ENCODE peak calls at places on chromosomes 5 and 9, in seven cellular contexts. One of them, this sample, is unnamed.

GRCh38 chr9:71249729-71250317 is 128.4 kb upstream of the TRPM3 start:
- DNase-seq in body of pancreas: no peak
- DNase-seq in gastrocnemius medialis: no peak
- DNase-seq in pancreas: no peak
- DNase-seq in CD8-positive, alpha-beta T cell: no peak
- DNase-seq in cardiac fibroblast: peak
- DNase-seq in upper lobe of right lung: no peak
- DNase-seq in this sample: peak

GRCh38 chr9:68530618-68531017 is 10.1 kb downstream of the TMEM252 start:
- DNase-seq in pancreas: peak
- DNase-seq in CD8-positive, alpha-beta T cell: no peak
- DNase-seq in upper lobe of right lung: peak
- DNase-seq in gastrocnemius medialis: peak
- DNase-seq in cardiac fibroblast: peak
- DNase-seq in body of pancreas: peak
- DNase-seq in this sample: no peak

GRCh38 chr9:89425921-89426388 is 72.0 kb downstream of the SEMA4D start:
- DNase-seq in gastrocnemius medialis: no peak
- DNase-seq in pancreas: no peak
- DNase-seq in cardiac fibroblast: no peak
- DNase-seq in CD8-positive, alpha-beta T cell: no peak
- DNase-seq in upper lobe of right lung: no peak
- DNase-seq in body of pancreas: no peak
- DNase-seq in this sample: no peak

GRCh38 chr9:125932012-125932411 is 184.8 kb downstream of the PBX3 start:
- DNase-seq in CD8-positive, alpha-beta T cell: no peak
- DNase-seq in upper lobe of right lung: no peak
- DNase-seq in body of pancreas: no peak
- DNase-seq in gastrocnemius medialis: no peak
- DNase-seq in pancreas: no peak
- DNase-seq in cardiac fibroblast: peak
- DNase-seq in this sample: peak

GRCh38 chr5:86671536-86671935 is 53.8 kb downstream of the COX7C start:
- DNase-seq in CD8-positive, alpha-beta T cell: no peak
- DNase-seq in upper lobe of right lung: no peak
- DNase-seq in gastrocnemius medialis: no peak
- DNase-seq in body of pancreas: no peak
- DNase-seq in cardiac fibroblast: no peak
- DNase-seq in pancreas: no peak
- DNase-seq in this sample: no peak

GRCh38 chr9:113973226-113973625 is 97.1 kb downstream of the ZNF618 start:
- DNase-seq in CD8-positive, alpha-beta T cell: no peak
- DNase-seq in gastrocnemius medialis: no peak
- DNase-seq in cardiac fibroblast: no peak
- DNase-seq in pancreas: no peak
- DNase-seq in body of pancreas: no peak
- DNase-seq in upper lobe of right lung: no peak
- DNase-seq in this sample: no peak

GRCh38 chr9:86816366-86816765 is 130.9 kb downstream of the GAS1 start:
- DNase-seq in pancreas: no peak
- DNase-seq in CD8-positive, alpha-beta T cell: no peak
- DNase-seq in cardiac fibroblast: no peak
- DNase-seq in body of pancreas: no peak
- DNase-seq in upper lobe of right lung: no peak
- DNase-seq in gastrocnemius medialis: no peak
- DNase-seq in this sample: no peak

GRCh38 chr5:149366169-149366750 is 8.4 kb downstream of the PCYOX1L start:
- DNase-seq in gastrocnemius medialis: no peak
- DNase-seq in pancreas: no peak
- DNase-seq in upper lobe of right lung: no peak
- DNase-seq in body of pancreas: no peak
- DNase-seq in CD8-positive, alpha-beta T cell: no peak
- DNase-seq in cardiac fibroblast: no peak
- DNase-seq in this sample: no peak

GRCh38 chr5:137218896-137219295 is 280.2 kb downstream of the SPOCK1 start:
- DNase-seq in cardiac fibroblast: no peak
- DNase-seq in upper lobe of right lung: no peak
- DNase-seq in CD8-positive, alpha-beta T cell: no peak
- DNase-seq in pancreas: no peak
- DNase-seq in body of pancreas: no peak
- DNase-seq in gastrocnemius medialis: no peak
- DNase-seq in this sample: peak

GRCh38 chr5:448061-448765 is 5.2 kb downstream of the EXOC3 start:
- DNase-seq in pancreas: peak
- DNase-seq in upper lobe of right lung: peak
- DNase-seq in CD8-positive, alpha-beta T cell: no peak
- DNase-seq in cardiac fibroblast: no peak
- DNase-seq in body of pancreas: peak
- DNase-seq in gastrocnemius medialis: no peak
- DNase-seq in this sample: no peak

GRCh38 chr9:34578241-34579096 is 11.1 kb downstream of the CNTFR start:
- DNase-seq in CD8-positive, alpha-beta T cell: no peak
- DNase-seq in upper lobe of right lung: no peak
- DNase-seq in gastrocnemius medialis: no peak
- DNase-seq in cardiac fibroblast: peak
- DNase-seq in body of pancreas: no peak
- DNase-seq in pancreas: no peak
- DNase-seq in this sample: peak

GRCh38 chr5:38207343-38207742 is 51.0 kb upstream of the EGFLAM start:
- DNase-seq in CD8-positive, alpha-beta T cell: no peak
- DNase-seq in upper lobe of right lung: no peak
- DNase-seq in pancreas: no peak
- DNase-seq in cardiac fibroblast: peak
- DNase-seq in body of pancreas: no peak
- DNase-seq in gastrocnemius medialis: no peak
- DNase-seq in this sample: peak
- TF ChIP-seq CTCF in CD8-positive, alpha-beta T cell: no peak
- TF ChIP-seq CTCF in upper lobe of right lung: no peak
- TF ChIP-seq CTCF in pancreas: no peak
- TF ChIP-seq CTCF in cardiac fibroblast: peak
- TF ChIP-seq CTCF in body of pancreas: no peak
- TF ChIP-seq CTCF in gastrocnemius medialis: no peak
- TF ChIP-seq CTCF in this sample: no peak

DNA sequence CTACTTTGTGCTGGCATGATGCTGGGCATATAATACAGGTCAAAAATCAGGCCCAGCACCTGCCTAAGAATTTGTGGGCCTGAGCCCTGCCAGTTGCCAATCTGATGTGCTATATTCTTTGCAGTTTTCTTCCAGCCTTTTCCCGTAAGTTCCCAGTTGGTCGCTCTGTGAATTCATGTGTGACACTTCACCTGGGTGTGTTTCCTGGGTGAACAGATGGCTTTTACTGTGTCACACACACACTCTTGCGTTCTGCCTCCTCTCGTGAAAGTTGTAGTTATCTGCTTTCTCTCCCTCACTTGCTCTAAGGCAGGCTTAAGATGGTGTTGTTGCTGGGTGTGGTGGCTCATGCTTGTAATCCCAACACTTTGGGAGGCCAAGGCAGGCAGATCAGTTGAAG is 153.5 kb upstream of the DMRT1 start:
- DNase-seq in upper lobe of right lung: no peak
- DNase-seq in body of pancreas: no peak
- DNase-seq in cardiac fibroblast: no peak
- DNase-seq in gastrocnemius medialis: no peak
- DNase-seq in CD8-positive, alpha-beta T cell: no peak
- DNase-seq in pancreas: no peak
- DNase-seq in this sample: no peak
- H3K4me3 ChIP-seq in upper lobe of right lung: no peak
- H3K4me3 ChIP-seq in body of pancreas: no peak
- H3K4me3 ChIP-seq in cardiac fibroblast: no peak
- H3K4me3 ChIP-seq in gastrocnemius medialis: no peak
- H3K4me3 ChIP-seq in CD8-positive, alpha-beta T cell: no peak
- H3K4me3 ChIP-seq in pancreas: no peak
- H3K4me3 ChIP-seq in this sample: peak

DNA sequence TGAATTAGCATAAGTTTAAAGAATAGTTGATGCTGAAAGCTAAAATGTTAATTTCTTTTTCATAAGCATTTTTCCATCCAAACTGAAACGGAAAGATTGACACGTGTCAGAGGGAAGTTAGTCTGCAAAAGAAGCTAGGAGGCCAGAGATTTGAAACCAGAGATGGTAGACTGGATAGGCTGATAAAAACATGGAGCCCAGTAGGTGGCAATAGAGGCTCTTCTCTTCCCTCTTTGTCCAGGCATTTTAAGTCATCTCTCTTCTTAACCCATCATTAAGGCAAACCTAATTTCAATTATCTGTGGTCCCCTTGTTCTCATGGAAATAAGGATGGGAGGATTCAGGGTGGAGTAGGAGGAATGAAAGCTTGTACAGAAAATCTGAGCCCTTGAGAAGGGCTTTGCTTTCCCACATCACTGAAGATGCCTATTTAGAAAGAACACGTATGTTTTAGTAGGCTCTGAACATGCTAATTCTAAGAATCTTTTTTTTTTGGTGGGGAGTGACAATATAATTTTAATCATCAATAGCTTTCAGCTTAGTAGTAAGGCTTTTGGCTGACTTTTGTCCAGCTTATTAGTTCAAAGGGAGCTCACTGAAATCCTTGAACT is 66.5 kb downstream of the ZNF474 start:
- DNase-seq in cardiac fibroblast: peak
- DNase-seq in CD8-positive, alpha-beta T cell: no peak
- DNase-seq in gastrocnemius medialis: no peak
- DNase-seq in pancreas: no peak
- DNase-seq in upper lobe of right lung: no peak
- DNase-seq in body of pancreas: no peak
- DNase-seq in this sample: peak
- TF ChIP-seq CTCF in cardiac fibroblast: peak
- TF ChIP-seq CTCF in CD8-positive, alpha-beta T cell: no peak
- TF ChIP-seq CTCF in gastrocnemius medialis: peak
- TF ChIP-seq CTCF in pancreas: peak
- TF ChIP-seq CTCF in upper lobe of right lung: peak
- TF ChIP-seq CTCF in body of pancreas: peak
- TF ChIP-seq CTCF in this sample: peak

DNA sequence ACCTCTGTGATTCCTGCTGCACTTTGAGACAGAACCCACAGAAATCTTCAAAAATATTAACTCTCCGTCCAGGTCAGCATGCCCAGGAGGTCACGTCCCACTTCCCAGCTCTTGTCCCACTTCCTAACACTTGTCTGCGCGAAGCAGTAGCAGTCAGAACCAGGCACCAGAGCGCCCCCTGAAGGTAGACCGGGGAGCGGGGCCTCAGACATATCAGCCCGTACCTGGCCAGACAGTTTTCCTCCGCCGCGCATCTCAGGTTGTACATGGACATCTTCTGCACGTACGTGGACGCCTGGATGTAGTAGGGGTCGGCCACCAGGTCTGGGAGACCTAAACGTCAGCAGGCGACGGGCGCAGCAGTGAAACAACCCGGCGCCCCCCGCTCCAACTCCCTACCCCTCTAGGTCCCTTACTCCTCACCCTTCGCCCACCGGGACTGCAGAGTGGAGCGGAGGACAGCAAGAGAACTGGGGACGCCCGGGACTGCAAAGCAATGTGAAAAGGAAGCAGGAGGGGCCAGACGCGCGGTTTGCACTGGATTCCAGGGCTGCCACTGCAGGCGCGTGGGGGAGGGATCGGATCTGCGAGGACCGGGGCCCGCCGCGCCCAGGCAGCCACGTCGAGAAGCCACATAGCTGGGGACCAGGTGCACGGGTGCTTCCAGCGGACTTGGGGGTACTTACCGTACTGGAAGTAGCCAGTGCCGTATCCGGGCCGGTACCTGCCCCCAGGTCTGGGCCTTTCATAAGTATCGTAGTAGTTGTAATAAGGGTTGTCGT is 1.2 kb downstream of the LOX start:
- DNase-seq in pancreas: peak
- DNase-seq in upper lobe of right lung: peak
- DNase-seq in gastrocnemius medialis: peak
- DNase-seq in cardiac fibroblast: peak
- DNase-seq in body of pancreas: peak
- DNase-seq in CD8-positive, alpha-beta T cell: no peak
- DNase-seq in this sample: peak
- H3K4me3 ChIP-seq in pancreas: peak
- H3K4me3 ChIP-seq in upper lobe of right lung: peak
- H3K4me3 ChIP-seq in gastrocnemius medialis: peak
- H3K4me3 ChIP-seq in cardiac fibroblast: peak
- H3K4me3 ChIP-seq in body of pancreas: peak
- H3K4me3 ChIP-seq in CD8-positive, alpha-beta T cell: no peak
- H3K4me3 ChIP-seq in this sample: peak

GRCh38 chr5:177369913-177370487 is 12.3 kb downstream of the RGS14 start:
- DNase-seq in cardiac fibroblast: no peak
- DNase-seq in CD8-positive, alpha-beta T cell: no peak
- DNase-seq in gastrocnemius medialis: no peak
- DNase-seq in upper lobe of right lung: no peak
- DNase-seq in body of pancreas: peak
- DNase-seq in pancreas: no peak
- DNase-seq in this sample: no peak

GRCh38 chr5:177369050-177369912 is 11.6 kb downstream of the RGS14 start:
- DNase-seq in pancreas: peak
- DNase-seq in upper lobe of right lung: no peak
- DNase-seq in gastrocnemius medialis: no peak
- DNase-seq in cardiac fibroblast: peak
- DNase-seq in body of pancreas: peak
- DNase-seq in CD8-positive, alpha-beta T cell: no peak
- DNase-seq in this sample: peak

GRCh38 chr5:177371705-177372533 is 12.3 kb upstream of the SLC34A1 start:
- DNase-seq in upper lobe of right lung: no peak
- DNase-seq in body of pancreas: no peak
- DNase-seq in CD8-positive, alpha-beta T cell: peak
- DNase-seq in gastrocnemius medialis: no peak
- DNase-seq in cardiac fibroblast: no peak
- DNase-seq in pancreas: no peak
- DNase-seq in this sample: no peak

GRCh38 chr5:177371120-177371537 is 13.1 kb upstream of the SLC34A1 start:
- DNase-seq in CD8-positive, alpha-beta T cell: peak
- DNase-seq in pancreas: peak
- DNase-seq in cardiac fibroblast: no peak
- DNase-seq in gastrocnemius medialis: no peak
- DNase-seq in body of pancreas: peak
- DNase-seq in upper lobe of right lung: no peak
- DNase-seq in this sample: no peak

DNA sequence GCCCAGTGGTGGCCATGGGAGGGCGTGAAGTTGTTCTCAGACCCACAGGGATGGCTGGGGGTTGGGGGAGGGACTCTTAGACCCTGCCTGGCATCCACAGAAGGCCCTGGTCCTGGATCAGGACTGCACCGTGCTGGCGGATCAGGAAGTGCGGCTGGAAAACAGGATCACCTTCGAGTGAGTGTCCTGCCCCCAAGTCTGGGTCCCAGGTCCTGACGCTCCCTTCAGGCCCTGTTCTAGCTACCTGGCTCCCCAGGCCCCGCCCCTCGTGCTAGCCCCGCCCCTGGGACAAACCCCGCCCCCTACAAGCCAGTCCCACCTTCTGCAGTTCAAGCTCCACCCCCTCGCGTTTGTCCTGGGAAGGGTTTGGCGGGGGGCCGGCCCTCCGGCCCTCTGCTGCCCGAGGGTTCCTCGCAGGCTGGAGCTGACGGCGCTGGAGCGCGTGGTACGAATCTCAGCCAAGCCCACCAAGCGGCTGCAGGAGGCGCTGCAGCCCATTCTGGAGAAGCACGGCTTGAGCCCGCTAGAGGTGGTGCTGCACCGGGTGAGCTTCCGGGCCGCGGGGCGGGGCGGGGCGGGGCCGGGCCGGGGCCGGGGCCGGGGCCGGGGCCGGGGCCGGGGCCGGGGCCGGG is 12.9 kb downstream of the RGS14 start:
- DNase-seq in pancreas: peak
- DNase-seq in upper lobe of right lung: peak
- DNase-seq in CD8-positive, alpha-beta T cell: peak
- DNase-seq in body of pancreas: peak
- DNase-seq in cardiac fibroblast: peak
- DNase-seq in gastrocnemius medialis: peak
- DNase-seq in this sample: peak
- TF ChIP-seq CTCF in pancreas: peak
- TF ChIP-seq CTCF in upper lobe of right lung: peak
- TF ChIP-seq CTCF in CD8-positive, alpha-beta T cell: no peak
- TF ChIP-seq CTCF in body of pancreas: peak
- TF ChIP-seq CTCF in cardiac fibroblast: peak
- TF ChIP-seq CTCF in gastrocnemius medialis: peak
- TF ChIP-seq CTCF in this sample: peak

This sample was measured in epithelial cell of esophagus.